ENCODE peak calls at places on chromosome 14, in eight cellular contexts. One of them, this sample, is unnamed.

GRCh38 chr14:81533212-81533535 is 479 bp downstream of the SEL1L start:
- DNase-seq in fibroblast of the aortic adventitia: no peak
- DNase-seq in GM10248: no peak
- DNase-seq in RWPE1: no peak
- DNase-seq in astrocyte of the spinal cord: no peak
- DNase-seq in upper lobe of left lung: no peak
- DNase-seq in left ventricle myocardium inferior: no peak
- DNase-seq in fibroblast of mammary gland: no peak
- DNase-seq in this sample: no peak

GRCh38 chr14:76937181-76938091 is 91.1 kb downstream of the IRF2BPL start:
- DNase-seq in GM10248: no peak
- DNase-seq in fibroblast of mammary gland: peak
- DNase-seq in upper lobe of left lung: no peak
- DNase-seq in RWPE1: peak
- DNase-seq in fibroblast of the aortic adventitia: peak
- DNase-seq in astrocyte of the spinal cord: peak
- DNase-seq in left ventricle myocardium inferior: peak
- DNase-seq in this sample: peak

GRCh38 chr14:62126885-62127478 is 364.8 kb downstream of the SNAPC1 start:
- DNase-seq in GM10248: peak
- DNase-seq in left ventricle myocardium inferior: no peak
- DNase-seq in astrocyte of the spinal cord: peak
- DNase-seq in upper lobe of left lung: no peak
- DNase-seq in fibroblast of mammary gland: peak
- DNase-seq in fibroblast of the aortic adventitia: peak
- DNase-seq in RWPE1: peak
- DNase-seq in this sample: peak

GRCh38 chr14:20684662-20685456 is 499 bp downstream of the RNASE4 start:
- DNase-seq in left ventricle myocardium inferior: no peak
- DNase-seq in astrocyte of the spinal cord: peak
- DNase-seq in fibroblast of the aortic adventitia: peak
- DNase-seq in GM10248: no peak
- DNase-seq in fibroblast of mammary gland: peak
- DNase-seq in upper lobe of left lung: peak
- DNase-seq in RWPE1: peak
- DNase-seq in this sample: peak

GRCh38 chr14:59252772-59253500 is 64.5 kb downstream of the DAAM1 start:
- DNase-seq in RWPE1: no peak
- DNase-seq in fibroblast of mammary gland: peak
- DNase-seq in left ventricle myocardium inferior: no peak
- DNase-seq in GM10248: no peak
- DNase-seq in upper lobe of left lung: no peak
- DNase-seq in fibroblast of the aortic adventitia: peak
- DNase-seq in astrocyte of the spinal cord: no peak
- DNase-seq in this sample: no peak

GRCh38 chr14:24843494-24843893 is 206.5 kb downstream of the STXBP6 start:
- DNase-seq in upper lobe of left lung: no peak
- DNase-seq in fibroblast of mammary gland: no peak
- DNase-seq in GM10248: peak
- DNase-seq in fibroblast of the aortic adventitia: no peak
- DNase-seq in RWPE1: no peak
- DNase-seq in left ventricle myocardium inferior: no peak
- DNase-seq in astrocyte of the spinal cord: no peak
- DNase-seq in this sample: no peak

GRCh38 chr14:92914087-92914656 is 8.8 kb upstream of the CHGA start:
- DNase-seq in fibroblast of the aortic adventitia: peak
- DNase-seq in left ventricle myocardium inferior: no peak
- DNase-seq in astrocyte of the spinal cord: peak
- DNase-seq in RWPE1: no peak
- DNase-seq in fibroblast of mammary gland: peak
- DNase-seq in GM10248: no peak
- DNase-seq in upper lobe of left lung: no peak
- DNase-seq in this sample: peak

GRCh38 chr14:105746124-105746514 is 219.7 kb downstream of the TMEM121 start:
- DNase-seq in RWPE1: no peak
- DNase-seq in GM10248: no peak
- DNase-seq in fibroblast of mammary gland: no peak
- DNase-seq in fibroblast of the aortic adventitia: no peak
- DNase-seq in upper lobe of left lung: no peak
- DNase-seq in left ventricle myocardium inferior: no peak
- DNase-seq in astrocyte of the spinal cord: no peak
- DNase-seq in this sample: no peak

GRCh38 chr14:61512026-61512425 is 183.3 kb upstream of the HIF1A start:
- DNase-seq in fibroblast of mammary gland: peak
- DNase-seq in GM10248: no peak
- DNase-seq in left ventricle myocardium inferior: no peak
- DNase-seq in astrocyte of the spinal cord: no peak
- DNase-seq in upper lobe of left lung: no peak
- DNase-seq in fibroblast of the aortic adventitia: no peak
- DNase-seq in RWPE1: no peak
- DNase-seq in this sample: no peak

GRCh38 chr14:20679907-20680306 is 4.5 kb upstream of the RNASE4 start:
- DNase-seq in upper lobe of left lung: peak
- DNase-seq in GM10248: no peak
- DNase-seq in astrocyte of the spinal cord: peak
- DNase-seq in fibroblast of mammary gland: peak
- DNase-seq in fibroblast of the aortic adventitia: peak
- DNase-seq in RWPE1: peak
- DNase-seq in left ventricle myocardium inferior: no peak
- DNase-seq in this sample: peak

GRCh38 chr14:97977711-97978261 is 1180.6 kb downstream of the VRK1 start:
- DNase-seq in fibroblast of mammary gland: peak
- DNase-seq in upper lobe of left lung: peak
- DNase-seq in left ventricle myocardium inferior: peak
- DNase-seq in astrocyte of the spinal cord: peak
- DNase-seq in GM10248: no peak
- DNase-seq in RWPE1: peak
- DNase-seq in fibroblast of the aortic adventitia: peak
- DNase-seq in this sample: no peak

GRCh38 chr14:73287071-73287470 is 49.8 kb downstream of the PAPLN start:
- DNase-seq in GM10248: no peak
- DNase-seq in fibroblast of mammary gland: no peak
- DNase-seq in left ventricle myocardium inferior: no peak
- DNase-seq in astrocyte of the spinal cord: no peak
- DNase-seq in upper lobe of left lung: no peak
- DNase-seq in fibroblast of the aortic adventitia: no peak
- DNase-seq in RWPE1: no peak
- DNase-seq in this sample: no peak

GRCh38 chr14:100466111-100466856 is 120.9 kb downstream of the BEGAIN start:
- DNase-seq in GM10248: no peak
- DNase-seq in fibroblast of mammary gland: no peak
- DNase-seq in upper lobe of left lung: no peak
- DNase-seq in fibroblast of the aortic adventitia: no peak
- DNase-seq in RWPE1: no peak
- DNase-seq in astrocyte of the spinal cord: no peak
- DNase-seq in left ventricle myocardium inferior: no peak
- DNase-seq in this sample: no peak
- TF ChIP-seq CTCF in GM10248: no peak
- TF ChIP-seq CTCF in fibroblast of mammary gland: no peak
- TF ChIP-seq CTCF in upper lobe of left lung: no peak
- TF ChIP-seq CTCF in fibroblast of the aortic adventitia: no peak
- TF ChIP-seq CTCF in RWPE1: no peak
- TF ChIP-seq CTCF in astrocyte of the spinal cord: no peak
- TF ChIP-seq CTCF in left ventricle myocardium inferior: no peak
- TF ChIP-seq CTCF in this sample: no peak

GRCh38 chr14:68784995-68785816 is 7.7 kb downstream of the ZFP36L1 start:
- DNase-seq in fibroblast of the aortic adventitia: peak
- DNase-seq in RWPE1: peak
- DNase-seq in fibroblast of mammary gland: peak
- DNase-seq in left ventricle myocardium inferior: no peak
- DNase-seq in GM10248: no peak
- DNase-seq in upper lobe of left lung: no peak
- DNase-seq in astrocyte of the spinal cord: peak
- DNase-seq in this sample: no peak
- TF ChIP-seq CTCF in fibroblast of the aortic adventitia: no peak
- TF ChIP-seq CTCF in RWPE1: no peak
- TF ChIP-seq CTCF in fibroblast of mammary gland: no peak
- TF ChIP-seq CTCF in left ventricle myocardium inferior: no peak
- TF ChIP-seq CTCF in GM10248: no peak
- TF ChIP-seq CTCF in upper lobe of left lung: no peak
- TF ChIP-seq CTCF in astrocyte of the spinal cord: no peak
- TF ChIP-seq CTCF in this sample: no peak

DNA sequence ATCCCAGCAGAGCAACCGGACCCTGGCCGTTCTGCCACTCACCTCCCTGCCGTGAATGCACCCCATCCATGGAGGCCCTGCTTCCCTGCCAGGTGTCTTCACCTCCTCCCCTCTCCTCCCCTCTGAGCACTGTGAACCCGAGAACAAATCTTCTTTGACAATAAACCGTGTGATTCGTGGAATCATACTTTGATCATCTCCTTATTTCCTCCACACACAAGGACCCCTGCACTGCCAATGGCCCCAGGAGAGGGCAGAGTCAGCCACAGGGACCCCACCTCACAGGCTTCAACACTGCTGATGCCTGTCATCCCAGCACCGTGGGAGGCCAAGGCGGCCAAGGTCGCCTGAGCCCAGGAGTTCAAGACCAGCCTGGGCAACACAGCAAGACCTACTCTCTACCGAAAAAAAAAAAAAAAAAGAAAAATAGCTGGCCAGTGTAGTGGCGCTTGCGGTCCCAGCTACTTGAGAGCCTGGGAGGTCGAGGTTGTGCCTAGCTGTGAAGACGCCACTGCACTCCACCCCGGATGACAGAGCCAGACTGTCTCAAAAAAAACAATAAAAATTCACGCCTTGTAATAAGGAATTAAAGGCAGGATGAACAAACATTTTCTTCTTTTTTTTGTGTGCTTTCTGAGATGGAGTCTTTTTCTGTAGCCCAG is 1.1 kb downstream of the XRCC3 start:
- DNase-seq in GM10248: no peak
- DNase-seq in fibroblast of the aortic adventitia: no peak
- DNase-seq in left ventricle myocardium inferior: no peak
- DNase-seq in astrocyte of the spinal cord: no peak
- DNase-seq in RWPE1: no peak
- DNase-seq in upper lobe of left lung: no peak
- DNase-seq in fibroblast of mammary gland: no peak
- DNase-seq in this sample: no peak
- TF ChIP-seq CTCF in GM10248: no peak
- TF ChIP-seq CTCF in fibroblast of the aortic adventitia: no peak
- TF ChIP-seq CTCF in left ventricle myocardium inferior: no peak
- TF ChIP-seq CTCF in astrocyte of the spinal cord: no peak
- TF ChIP-seq CTCF in RWPE1: no peak
- TF ChIP-seq CTCF in upper lobe of left lung: no peak
- TF ChIP-seq CTCF in fibroblast of mammary gland: no peak
- TF ChIP-seq CTCF in this sample: no peak

GRCh38 chr14:101500681-101501080 is 60.6 kb upstream of the DIO3 start:
- DNase-seq in GM10248: no peak
- DNase-seq in upper lobe of left lung: peak
- DNase-seq in astrocyte of the spinal cord: no peak
- DNase-seq in fibroblast of the aortic adventitia: no peak
- DNase-seq in RWPE1: no peak
- DNase-seq in fibroblast of mammary gland: no peak
- DNase-seq in left ventricle myocardium inferior: no peak
- DNase-seq in this sample: no peak
- TF ChIP-seq CTCF in GM10248: no peak
- TF ChIP-seq CTCF in upper lobe of left lung: no peak
- TF ChIP-seq CTCF in astrocyte of the spinal cord: no peak
- TF ChIP-seq CTCF in fibroblast of the aortic adventitia: no peak
- TF ChIP-seq CTCF in RWPE1: no peak
- TF ChIP-seq CTCF in fibroblast of mammary gland: no peak
- TF ChIP-seq CTCF in left ventricle myocardium inferior: no peak
- TF ChIP-seq CTCF in this sample: no peak

GRCh38 chr14:74501135-74501614 is 7.6 kb downstream of the ISCA2 start:
- DNase-seq in fibroblast of mammary gland: peak
- DNase-seq in RWPE1: no peak
- DNase-seq in upper lobe of left lung: peak
- DNase-seq in GM10248: no peak
- DNase-seq in fibroblast of the aortic adventitia: peak
- DNase-seq in astrocyte of the spinal cord: peak
- DNase-seq in left ventricle myocardium inferior: peak
- DNase-seq in this sample: peak
- TF ChIP-seq CTCF in fibroblast of mammary gland: peak
- TF ChIP-seq CTCF in RWPE1: peak
- TF ChIP-seq CTCF in upper lobe of left lung: peak
- TF ChIP-seq CTCF in GM10248: peak
- TF ChIP-seq CTCF in fibroblast of the aortic adventitia: peak
- TF ChIP-seq CTCF in astrocyte of the spinal cord: peak
- TF ChIP-seq CTCF in left ventricle myocardium inferior: peak
- TF ChIP-seq CTCF in this sample: peak

GRCh38 chr14:34660796-34661195 is 30.8 kb upstream of the SNX6 start:
- DNase-seq in GM10248: no peak
- DNase-seq in fibroblast of mammary gland: no peak
- DNase-seq in astrocyte of the spinal cord: no peak
- DNase-seq in left ventricle myocardium inferior: no peak
- DNase-seq in fibroblast of the aortic adventitia: no peak
- DNase-seq in RWPE1: no peak
- DNase-seq in upper lobe of left lung: no peak
- DNase-seq in this sample: no peak
- TF ChIP-seq CTCF in GM10248: no peak
- TF ChIP-seq CTCF in fibroblast of mammary gland: no peak
- TF ChIP-seq CTCF in astrocyte of the spinal cord: no peak
- TF ChIP-seq CTCF in left ventricle myocardium inferior: no peak
- TF ChIP-seq CTCF in fibroblast of the aortic adventitia: no peak
- TF ChIP-seq CTCF in RWPE1: no peak
- TF ChIP-seq CTCF in upper lobe of left lung: no peak
- TF ChIP-seq CTCF in this sample: no peak

GRCh38 chr14:22047105-22047504 is 373.5 kb upstream of the OR4E1 start:
- DNase-seq in GM10248: peak
- DNase-seq in upper lobe of left lung: no peak
- DNase-seq in fibroblast of the aortic adventitia: no peak
- DNase-seq in fibroblast of mammary gland: no peak
- DNase-seq in astrocyte of the spinal cord: no peak
- DNase-seq in RWPE1: peak
- DNase-seq in left ventricle myocardium inferior: no peak
- DNase-seq in this sample: no peak
- TF ChIP-seq CTCF in GM10248: peak
- TF ChIP-seq CTCF in upper lobe of left lung: peak
- TF ChIP-seq CTCF in fibroblast of the aortic adventitia: no peak
- TF ChIP-seq CTCF in fibroblast of mammary gland: peak
- TF ChIP-seq CTCF in astrocyte of the spinal cord: peak
- TF ChIP-seq CTCF in RWPE1: no peak
- TF ChIP-seq CTCF in left ventricle myocardium inferior: peak
- TF ChIP-seq CTCF in this sample: peak